ENCODE peak calls at places on chromosomes 5 and 9, in four cellular contexts. S is adrenal gland, Z is transverse colon, X is body of pancreas. R is an unnamed sample.

GRCh38 chr5:10335711-10336470 is 17.6 kb upstream of the MARCHF6 start:
- DNase-seq in X (no peak), S (no peak), Z (no peak), R (peak; percentile 59)

GRCh38 chr5:113846941-113847340 is 333.4 kb downstream of the YTHDC2 start:
- DNase-seq in Z (no peak), S (no peak), X (no peak), R (no peak)

GRCh38 chr5:88325868-88326267 is 57.2 kb upstream of the TMEM161B start:
- DNase-seq in Z (no peak), S (no peak), X (no peak), R (no peak)

GRCh38 chr9:89461302-89461701 is 36.6 kb downstream of the SEMA4D start:
- DNase-seq in Z (no peak), S (peak; percentile 74), X (no peak), R (no peak)

GRCh38 chr9:137069508-137070071 is 767 bp downstream of the SAPCD2 start:
- DNase-seq in S (no peak), X (no peak), Z (peak; percentile 14), R (peak; percentile 24)

GRCh38 chr5:9058666-9059065 is 487.2 kb downstream of the SEMA5A start:
- DNase-seq in Z (no peak), X (no peak), S (no peak), R (no peak)

GRCh38 chr9:22111871-22112247 is 102.8 kb upstream of the CDKN2B start:
- DNase-seq in S (no peak), Z (no peak), X (no peak), R (no peak)

GRCh38 chr5:99317136-99317535 is 388.3 kb upstream of the CHD1 start:
- DNase-seq in S (no peak), Z (no peak), X (no peak), R (no peak)

GRCh38 chr9:78612089-78612488 is 315.2 kb downstream of the PSAT1 start:
- DNase-seq in X (no peak), S (no peak), Z (no peak), R (no peak)

GRCh38 chr5:153542536-153542935 is 52.1 kb downstream of the GRIA1 start:
- DNase-seq in X (no peak), S (no peak), Z (no peak), R (no peak)

GRCh38 chr5:176447538-176447981 is 625 bp upstream of the FAF2 start:
- DNase-seq in Z (no peak), S (no peak), X (no peak), R (peak; percentile 83)

GRCh38 chr5:149961186-149961685 is 678 bp downstream of the SLC26A2 start:
- DNase-seq in Z (no peak), X (no peak), S (no peak), R (no peak)

GRCh38 chr5:66850354-66851075 is 254.3 kb downstream of the MAST4 start:
- DNase-seq in S (no peak), X (no peak), Z (no peak), R (no peak)

GRCh38 chr5:168269950-168270349 is 21.5 kb upstream of the WWC1 start:
- DNase-seq in S (no peak), X (no peak), Z (no peak), R (no peak)

GRCh38 chr5:168171901-168172717 is 119.3 kb upstream of the WWC1 start:
- DNase-seq in X (no peak), S (no peak), Z (no peak), R (no peak)

GRCh38 chr5:173963107-173963506 is 25.9 kb upstream of the C5orf47 start:
- DNase-seq in Z (no peak), X (no peak), S (peak; percentile 71), R (no peak)

GRCh38 chr9:95025213-95026170 is 292.0 kb downstream of the FANCC start:
- DNase-seq in Z (peak; percentile 62), X (peak; percentile 87), S (peak; percentile 71), R (peak; percentile 79)

GRCh38 chr5:128528126-128528525 is 9.9 kb downstream of the FBN2 start:
- DNase-seq in Z (no peak), X (no peak), S (no peak), R (no peak)

GRCh38 chr5:39283231-39283818 is 64.0 kb upstream of the FYB1 start:
- DNase-seq in Z (peak; percentile 26), S (peak; percentile 38), X (peak; percentile 16), R (no peak)

GRCh38 chr5:36854402-36855140 is 22.0 kb upstream of the NIPBL start:
- DNase-seq in S (no peak), Z (no peak), X (no peak), R (no peak)

GRCh38 chr9:83199240-83199639 is 136.3 kb upstream of the RASEF start:
- DNase-seq in S (peak; percentile 62), Z (peak; percentile 33), X (peak; percentile 70), R (peak; percentile 46)

GRCh38 chr5:1110930-1111726 is 735 bp downstream of the SLC12A7 start:
- DNase-seq in X (peak; percentile 50), S (peak; percentile 59), Z (no peak), R (peak; percentile 75)

GRCh38 chr5:152113401-152113800 is 188.8 kb upstream of the GLRA1 start:
- DNase-seq in S (no peak), Z (no peak), X (no peak), R (no peak)

GRCh38 chr5:172266071-172266675 is 17.4 kb downstream of the UBTD2 start:
- DNase-seq in Z (no peak), X (no peak), S (no peak), R (no peak)

GRCh38 chr9:69885474-69885929 is 64.9 kb downstream of the CFAP95 start:
- DNase-seq in X (no peak), S (no peak), Z (no peak), R (no peak)

GRCh38 chr9:110114888-110115259 is 93.1 kb downstream of the C9orf152 start:
- DNase-seq in Z (no peak), S (no peak), X (no peak), R (peak; percentile 55)

GRCh38 chr9:129446828-129447550 is 173.9 kb downstream of the C9orf50 start:
- DNase-seq in X (no peak), S (no peak), Z (no peak), R (no peak)

GRCh38 chr5:16669776-16670175 is 53.0 kb upstream of the RETREG1 start:
- DNase-seq in X (no peak), Z (no peak), S (no peak), R (no peak)

GRCh38 chr5:120988970-120989369 is 524.9 kb downstream of the PRR16 start:
- DNase-seq in S (no peak), X (no peak), Z (no peak), R (no peak)

GRCh38 chr5:172096184-172096941 is 89.9 kb upstream of the FBXW11 start:
- DNase-seq in S (no peak), Z (no peak), X (no peak), R (no peak)

GRCh38 chr5:172102251-172102870 is 85.7 kb downstream of the STK10 start:
- DNase-seq in S (no peak), X (no peak), Z (no peak), R (no peak)

GRCh38 chr5:57128325-57128724 is 45.5 kb upstream of the GPBP1 start:
- DNase-seq in Z (no peak), X (peak; percentile 22), S (no peak), R (no peak)

GRCh38 chr5:143235423-143235822 is 168.1 kb downstream of the NR3C1 start:
- DNase-seq in S (no peak), X (no peak), Z (no peak), R (no peak)

GRCh38 chr9:89166871-89167270 is 11.7 kb downstream of the SHC3 start:
- DNase-seq in X (no peak), S (no peak), Z (no peak), R (no peak)

GRCh38 chr5:54634089-54634488 is 116.5 kb downstream of the SNX18 start:
- DNase-seq in Z (no peak), S (no peak), X (no peak), R (no peak)

GRCh38 chr9:98801969-98802371 is 5.5 kb upstream of the GALNT12 start:
- DNase-seq in S (no peak), X (no peak), Z (no peak), R (no peak)

GRCh38 chr9:98798254-98798653 is 1.9 kb upstream of the ANKS6 start:
- DNase-seq in X (no peak), S (no peak), Z (no peak), R (no peak)

GRCh38 chr9:98804083-98804482 is 3.4 kb upstream of the GALNT12 start:
- DNase-seq in X (no peak), S (no peak), Z (no peak), R (no peak)

GRCh38 chr9:98797491-98797890 is 1.1 kb upstream of the ANKS6 start:
- DNase-seq in S (no peak), Z (no peak), X (no peak), R (no peak)

GRCh38 chr9:98801562-98801961 is 5.2 kb upstream of the ANKS6 start:
- DNase-seq in S (no peak), Z (no peak), X (no peak), R (no peak)
- H3K4me1 ChIP-seq in S (peaks cover 16% of the 10 kb centered on the region), Z (peaks cover 37% of the 10 kb centered on the region), X (peaks cover 6% of the 10 kb centered on the region), R (peaks cover 5% of the 10 kb centered on the region)

GRCh38 chr9:36833954-36834353 is 200.1 kb downstream of the PAX5 start:
- DNase-seq in X (no peak), Z (no peak), S (no peak), R (no peak)
- TF ChIP-seq POLR2A in X (no peak), Z (no peak), S (no peak), R (no peak)

GRCh38 chr5:77852068-77852513 is 76.0 kb upstream of the TBCA start:
- DNase-seq in Z (no peak), S (no peak), X (no peak), R (no peak)
- H3K27me3 ChIP-seq in Z (peaks cover 46% of the 10 kb centered on the region), S (no peaks in the 10 kb centered on the region), X (peaks cover 19% of the 10 kb centered on the region), R (no peaks in the 10 kb centered on the region)

DNA sequence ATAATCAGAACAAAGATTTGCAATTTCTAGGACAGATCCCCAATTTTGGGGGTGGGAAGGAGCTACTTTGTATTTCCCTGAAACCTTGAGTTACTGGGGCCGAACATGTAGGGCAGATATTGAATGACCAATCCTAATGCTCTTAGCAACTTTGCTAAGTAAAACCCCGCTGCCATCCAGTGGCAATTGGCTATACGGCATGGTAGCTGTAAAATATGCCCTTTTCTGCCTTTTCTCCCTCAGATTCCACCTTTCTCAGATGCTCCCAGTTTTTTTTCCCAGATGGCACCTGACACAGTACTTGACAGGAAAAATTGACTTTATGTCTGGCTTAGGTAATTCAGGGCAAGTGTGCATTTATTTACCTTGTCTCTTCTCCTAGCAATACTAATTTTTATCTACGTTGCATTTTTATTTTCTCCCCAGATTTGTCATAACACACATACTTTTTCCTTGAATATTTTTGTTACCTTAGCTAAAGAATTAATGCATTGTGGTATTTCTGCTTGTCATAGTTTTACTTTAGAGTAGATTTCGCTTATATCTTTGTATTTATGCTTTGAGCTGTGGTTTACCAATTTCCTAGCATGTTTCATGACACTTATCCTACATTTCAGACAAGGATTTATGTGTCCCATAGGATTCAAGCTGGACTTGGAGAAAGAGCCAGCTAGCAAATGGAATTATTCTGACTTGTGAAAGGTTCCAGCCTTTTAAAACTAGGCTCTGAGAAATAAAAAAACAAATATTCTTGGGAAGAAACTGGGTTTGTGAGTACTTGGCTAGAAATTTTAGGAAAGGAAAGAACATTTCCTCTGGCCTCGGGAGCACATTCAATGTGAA is 37.3 kb downstream of the PIK3R1 start:
- DNase-seq in Z (peak; percentile 60), X (peak; percentile 59), S (peak; percentile 71), R (peak; percentile 50)
- H3K4me1 ChIP-seq in Z (peaks cover 97% of the 10 kb centered on the region), X (peaks cover 21% of the 10 kb centered on the region), S (peaks cover 87% of the 10 kb centered on the region), R (peaks cover 65% of the 10 kb centered on the region)